ENCODE peak calls at places on chromosomes 1 and 21, in seven cellular contexts. One of them, this sample, is unnamed.

GRCh38 chr1:37239225-37239740 is 205.0 kb upstream of the GRIK3 start:
- DNase-seq in tibial nerve: no peak
- DNase-seq in Peyer's patch: no peak
- DNase-seq in transverse colon: no peak
- DNase-seq in A549: no peak
- DNase-seq in heart left ventricle: no peak
- DNase-seq in IMR-90: no peak
- DNase-seq in this sample: no peak

GRCh38 chr1:30786264-30786991 is 28.9 kb upstream of the LAPTM5 start:
- DNase-seq in A549: no peak
- DNase-seq in heart left ventricle: no peak
- DNase-seq in tibial nerve: no peak
- DNase-seq in transverse colon: no peak
- DNase-seq in IMR-90: no peak
- DNase-seq in Peyer's patch: no peak
- DNase-seq in this sample: no peak

GRCh38 chr1:247273013-247273412 is 17.1 kb downstream of the VN1R5 start:
- DNase-seq in A549: no peak
- DNase-seq in tibial nerve: no peak
- DNase-seq in Peyer's patch: no peak
- DNase-seq in transverse colon: no peak
- DNase-seq in heart left ventricle: no peak
- DNase-seq in IMR-90: no peak
- DNase-seq in this sample: no peak

GRCh38 chr21:46125846-46126301 is 28.0 kb downstream of the COL6A2 start:
- DNase-seq in IMR-90: no peak
- DNase-seq in transverse colon: peak; percentile 6
- DNase-seq in tibial nerve: peak; percentile 12
- DNase-seq in Peyer's patch: no peak
- DNase-seq in A549: no peak
- DNase-seq in heart left ventricle: peak; percentile 15
- DNase-seq in this sample: peak; percentile 19

GRCh38 chr1:42173155-42173933 is 8.8 kb upstream of the GUCA2A start:
- DNase-seq in Peyer's patch: peak; percentile 45
- DNase-seq in IMR-90: peak; percentile 28
- DNase-seq in transverse colon: peak; percentile 74
- DNase-seq in A549: peak; percentile 28
- DNase-seq in heart left ventricle: peak; percentile 68
- DNase-seq in tibial nerve: peak; percentile 39
- DNase-seq in this sample: peak; percentile 75

GRCh38 chr1:106952766-106953165 is 103.7 kb upstream of the PRMT6 start:
- DNase-seq in transverse colon: no peak
- DNase-seq in Peyer's patch: no peak
- DNase-seq in heart left ventricle: no peak
- DNase-seq in IMR-90: peak; percentile 3
- DNase-seq in A549: no peak
- DNase-seq in tibial nerve: no peak
- DNase-seq in this sample: no peak

GRCh38 chr21:42218836-42219605 is at the start of gene ABCG1:
- DNase-seq in heart left ventricle: peak; percentile 67
- DNase-seq in A549: peak; percentile 29
- DNase-seq in IMR-90: peak; percentile 13
- DNase-seq in tibial nerve: no peak
- DNase-seq in Peyer's patch: peak; percentile 75
- DNase-seq in transverse colon: peak; percentile 73
- DNase-seq in this sample: peak; percentile 59

GRCh38 chr1:41784516-41785279 is 134.0 kb downstream of the HIVEP3 start:
- DNase-seq in heart left ventricle: no peak
- DNase-seq in transverse colon: no peak
- DNase-seq in A549: no peak
- DNase-seq in tibial nerve: no peak
- DNase-seq in Peyer's patch: no peak
- DNase-seq in IMR-90: no peak
- DNase-seq in this sample: no peak

GRCh38 chr1:1260843-1261560 is 12.7 kb downstream of the UBE2J2 start:
- DNase-seq in Peyer's patch: no peak
- DNase-seq in transverse colon: no peak
- DNase-seq in heart left ventricle: no peak
- DNase-seq in tibial nerve: no peak
- DNase-seq in IMR-90: no peak
- DNase-seq in A549: no peak
- DNase-seq in this sample: no peak

GRCh38 chr21:32064511-32064910 is 191.7 kb downstream of the HUNK start:
- DNase-seq in tibial nerve: no peak
- DNase-seq in IMR-90: no peak
- DNase-seq in Peyer's patch: no peak
- DNase-seq in heart left ventricle: no peak
- DNase-seq in transverse colon: no peak
- DNase-seq in A549: no peak
- DNase-seq in this sample: no peak

GRCh38 chr1:41152622-41153044 is 89.5 kb downstream of the SCMH1 start:
- DNase-seq in IMR-90: peak; percentile 92
- DNase-seq in transverse colon: no peak
- DNase-seq in heart left ventricle: no peak
- DNase-seq in tibial nerve: no peak
- DNase-seq in Peyer's patch: no peak
- DNase-seq in A549: peak; percentile 38
- DNase-seq in this sample: no peak

GRCh38 chr1:154221815-154222081 is 993 bp downstream of the UBAP2L start:
- DNase-seq in IMR-90: peak; percentile 87
- DNase-seq in Peyer's patch: no peak
- DNase-seq in tibial nerve: no peak
- DNase-seq in A549: no peak
- DNase-seq in heart left ventricle: no peak
- DNase-seq in transverse colon: no peak
- DNase-seq in this sample: no peak

GRCh38 chr1:26239936-26240335 is 5.9 kb downstream of the CEP85 start:
- DNase-seq in A549: no peak
- DNase-seq in transverse colon: no peak
- DNase-seq in heart left ventricle: no peak
- DNase-seq in Peyer's patch: no peak
- DNase-seq in IMR-90: peak; percentile 6
- DNase-seq in tibial nerve: no peak
- DNase-seq in this sample: no peak

GRCh38 chr1:8424539-8425116 is 106.7 kb downstream of the SLC45A1 start:
- DNase-seq in transverse colon: peak; percentile 76
- DNase-seq in A549: no peak
- DNase-seq in tibial nerve: no peak
- DNase-seq in Peyer's patch: peak; percentile 83
- DNase-seq in heart left ventricle: peak; percentile 53
- DNase-seq in IMR-90: no peak
- DNase-seq in this sample: peak; percentile 88

GRCh38 chr21:17446737-17447136 is 66.1 kb upstream of the CXADR start:
- DNase-seq in A549: no peak
- DNase-seq in transverse colon: no peak
- DNase-seq in tibial nerve: no peak
- DNase-seq in Peyer's patch: no peak
- DNase-seq in heart left ventricle: no peak
- DNase-seq in IMR-90: no peak
- DNase-seq in this sample: no peak

GRCh38 chr1:7948950-7949349 is 8.3 kb upstream of the TNFRSF9 start:
- DNase-seq in Peyer's patch: no peak
- DNase-seq in tibial nerve: no peak
- DNase-seq in heart left ventricle: no peak
- DNase-seq in A549: no peak
- DNase-seq in transverse colon: no peak
- DNase-seq in IMR-90: peak; percentile 87
- DNase-seq in this sample: no peak

GRCh38 chr1:25017436-25018109 is 87.5 kb upstream of the RUNX3 start:
- DNase-seq in heart left ventricle: no peak
- DNase-seq in tibial nerve: no peak
- DNase-seq in IMR-90: peak; percentile 76
- DNase-seq in Peyer's patch: no peak
- DNase-seq in A549: no peak
- DNase-seq in transverse colon: no peak
- DNase-seq in this sample: no peak

GRCh38 chr1:101309334-101310221 is 72.8 kb downstream of the S1PR1 start:
- DNase-seq in heart left ventricle: peak; percentile 40
- DNase-seq in transverse colon: peak; percentile 39
- DNase-seq in IMR-90: peak; percentile 56
- DNase-seq in Peyer's patch: peak; percentile 80
- DNase-seq in A549: peak; percentile 18
- DNase-seq in tibial nerve: no peak
- DNase-seq in this sample: peak; percentile 49

GRCh38 chr1:79396901-79397300 is 390.4 kb upstream of the ADGRL4 start:
- DNase-seq in IMR-90: no peak
- DNase-seq in tibial nerve: no peak
- DNase-seq in transverse colon: no peak
- DNase-seq in A549: no peak
- DNase-seq in Peyer's patch: no peak
- DNase-seq in heart left ventricle: no peak
- DNase-seq in this sample: no peak

GRCh38 chr1:19888112-19888511 is 5.9 kb downstream of the OTUD3 start:
- DNase-seq in heart left ventricle: no peak
- DNase-seq in A549: no peak
- DNase-seq in Peyer's patch: no peak
- DNase-seq in IMR-90: no peak
- DNase-seq in transverse colon: no peak
- DNase-seq in tibial nerve: no peak
- DNase-seq in this sample: no peak

GRCh38 chr1:24896596-24897262 is 33.3 kb downstream of the RUNX3 start:
- DNase-seq in heart left ventricle: peak; percentile 14
- DNase-seq in A549: no peak
- DNase-seq in tibial nerve: no peak
- DNase-seq in transverse colon: peak; percentile 7
- DNase-seq in IMR-90: no peak
- DNase-seq in Peyer's patch: no peak
- DNase-seq in this sample: peak; percentile 14

GRCh38 chr1:236492378-236492777 is 31.4 kb upstream of the LGALS8 start:
- DNase-seq in transverse colon: no peak
- DNase-seq in heart left ventricle: no peak
- DNase-seq in IMR-90: no peak
- DNase-seq in tibial nerve: no peak
- DNase-seq in A549: no peak
- DNase-seq in Peyer's patch: no peak
- DNase-seq in this sample: no peak

GRCh38 chr21:46118871-46119564 is 21.1 kb downstream of the COL6A2 start:
- DNase-seq in heart left ventricle: peak; percentile 17
- DNase-seq in tibial nerve: peak; percentile 9
- DNase-seq in Peyer's patch: no peak
- DNase-seq in transverse colon: peak; percentile 6
- DNase-seq in A549: no peak
- DNase-seq in IMR-90: no peak
- DNase-seq in this sample: peak; percentile 15

GRCh38 chr1:220803401-220804201 is 16.9 kb downstream of the MTARC1 start:
- DNase-seq in Peyer's patch: no peak
- DNase-seq in A549: peak; percentile 30
- DNase-seq in tibial nerve: no peak
- DNase-seq in transverse colon: no peak
- DNase-seq in heart left ventricle: no peak
- DNase-seq in IMR-90: peak; percentile 36
- DNase-seq in this sample: no peak

GRCh38 chr1:165943198-165943597 is 115.8 kb downstream of the UCK2 start:
- DNase-seq in heart left ventricle: no peak
- DNase-seq in transverse colon: no peak
- DNase-seq in IMR-90: no peak
- DNase-seq in A549: peak; percentile 15
- DNase-seq in Peyer's patch: no peak
- DNase-seq in tibial nerve: no peak
- DNase-seq in this sample: no peak

GRCh38 chr21:30426732-30427131 is 1.0 kb upstream of the KRTAP13-3 start:
- DNase-seq in tibial nerve: no peak
- DNase-seq in Peyer's patch: no peak
- DNase-seq in IMR-90: no peak
- DNase-seq in heart left ventricle: no peak
- DNase-seq in A549: no peak
- DNase-seq in transverse colon: no peak
- DNase-seq in this sample: no peak

GRCh38 chr1:231534703-231535159 is 6.3 kb downstream of the TSNAX start:
- DNase-seq in heart left ventricle: no peak
- DNase-seq in A549: no peak
- DNase-seq in tibial nerve: no peak
- DNase-seq in transverse colon: no peak
- DNase-seq in Peyer's patch: no peak
- DNase-seq in IMR-90: no peak
- DNase-seq in this sample: no peak
- TF ChIP-seq POLR2A in heart left ventricle: no peak
- TF ChIP-seq POLR2A in A549: no peak
- TF ChIP-seq POLR2A in tibial nerve: no peak
- TF ChIP-seq POLR2A in transverse colon: no peak
- TF ChIP-seq POLR2A in Peyer's patch: no peak
- TF ChIP-seq POLR2A in IMR-90: no peak
- TF ChIP-seq POLR2A in this sample: no peak

GRCh38 chr1:112722601-112723510 is 7.7 kb upstream of the PPM1J start:
- DNase-seq in A549: no peak
- DNase-seq in Peyer's patch: no peak
- DNase-seq in IMR-90: peak; percentile 77
- DNase-seq in tibial nerve: no peak
- DNase-seq in transverse colon: no peak
- DNase-seq in heart left ventricle: no peak
- DNase-seq in this sample: peak; percentile 78
- TF ChIP-seq CTCF in A549: no peak
- TF ChIP-seq CTCF in Peyer's patch: no peak
- TF ChIP-seq CTCF in IMR-90: no peak
- TF ChIP-seq CTCF in tibial nerve: no peak
- TF ChIP-seq CTCF in transverse colon: no peak
- TF ChIP-seq CTCF in heart left ventricle: no peak
- TF ChIP-seq CTCF in this sample: no peak

GRCh38 chr1:230958370-230958769 is 20.3 kb downstream of the TTC13 start:
- DNase-seq in heart left ventricle: no peak
- DNase-seq in tibial nerve: no peak
- DNase-seq in A549: no peak
- DNase-seq in IMR-90: no peak
- DNase-seq in Peyer's patch: no peak
- DNase-seq in transverse colon: peak; percentile 23
- DNase-seq in this sample: no peak
- H3K27ac ChIP-seq in heart left ventricle: no peak overlapping the region
- H3K27ac ChIP-seq in tibial nerve: no peak overlapping the region
- H3K27ac ChIP-seq in A549: no peak overlapping the region
- H3K27ac ChIP-seq in IMR-90: no peak overlapping the region
- H3K27ac ChIP-seq in Peyer's patch: no peak overlapping the region
- H3K27ac ChIP-seq in transverse colon: peak overlapping the region; percentile 63
- H3K27ac ChIP-seq in this sample: no peak overlapping the region

GRCh38 chr1:15618685-15619525 is 1.6 kb downstream of the DDI2 start:
- DNase-seq in IMR-90: peak; percentile 79
- DNase-seq in A549: no peak
- DNase-seq in Peyer's patch: no peak
- DNase-seq in tibial nerve: no peak
- DNase-seq in transverse colon: no peak
- DNase-seq in heart left ventricle: no peak
- DNase-seq in this sample: no peak
- TF ChIP-seq POLR2A in IMR-90: no peak
- TF ChIP-seq POLR2A in A549: no peak
- TF ChIP-seq POLR2A in Peyer's patch: peak; percentile 38
- TF ChIP-seq POLR2A in tibial nerve: no peak
- TF ChIP-seq POLR2A in transverse colon: no peak
- TF ChIP-seq POLR2A in heart left ventricle: no peak
- TF ChIP-seq POLR2A in this sample: no peak

DNA sequence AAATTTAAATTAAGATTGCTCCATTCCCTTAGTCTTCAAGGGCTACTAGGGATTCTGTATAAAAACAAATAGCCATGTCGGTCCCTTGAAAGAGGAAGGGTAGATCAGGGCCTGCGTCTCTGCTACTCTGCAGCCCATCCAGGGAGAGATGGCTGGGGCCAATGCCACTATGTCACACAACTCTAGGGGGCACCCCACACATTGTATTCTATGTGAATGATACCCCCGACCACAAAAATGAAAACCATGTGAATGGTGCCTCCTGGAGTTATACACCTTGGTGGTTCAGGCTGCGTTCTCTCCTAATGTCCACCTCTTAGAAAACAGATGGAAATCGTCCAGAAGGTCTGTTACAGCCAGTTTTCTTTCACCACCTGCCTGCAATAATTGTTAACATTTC is 18.0 kb downstream of the PIK3C2B start:
- DNase-seq in heart left ventricle: no peak
- DNase-seq in IMR-90: no peak
- DNase-seq in A549: no peak
- DNase-seq in tibial nerve: no peak
- DNase-seq in Peyer's patch: no peak
- DNase-seq in transverse colon: no peak
- DNase-seq in this sample: no peak
- TF ChIP-seq CTCF in heart left ventricle: no peak
- TF ChIP-seq CTCF in IMR-90: no peak
- TF ChIP-seq CTCF in A549: peak; percentile 14
- TF ChIP-seq CTCF in tibial nerve: no peak
- TF ChIP-seq CTCF in Peyer's patch: no peak
- TF ChIP-seq CTCF in transverse colon: no peak
- TF ChIP-seq CTCF in this sample: no peak

This sample was measured in upper lobe of left lung.